ENCODE peak calls at places on chromosomes 16 and 17, in four cellular contexts. X is K562, U is HepG2, W is GM12878. M is an unnamed sample.

GRCh38 chr16:62225675-62226074 is 189.4 kb upstream of the CDH8 start:
- DNase-seq in X (peak; percentile 56), U (peak; percentile 76), W (peak; percentile 24), M (peak; percentile 94)

GRCh38 chr16:64440421-64440831 is 681.4 kb downstream of the CDH11 start:
- DNase-seq in X (no peak), U (peak; percentile 9), W (no peak), M (no peak)

GRCh38 chr17:35915153-35915969 is 15.2 kb downstream of the RDM1 start:
- DNase-seq in X (no peak), U (no peak), W (no peak), M (no peak)

GRCh38 chr17:68378202-68379149 is 78.8 kb downstream of the WIPI1 start:
- DNase-seq in X (no peak), U (peak; percentile 100), W (no peak), M (peak; percentile 40)

GRCh38 chr17:15651583-15652110 is 32.1 kb upstream of the FBXW10B start:
- DNase-seq in X (peak; percentile 76), U (peak; percentile 48), W (peak; percentile 33), M (peak; percentile 42)

GRCh38 chr16:17396762-17397498 is 73.8 kb downstream of the XYLT1 start:
- DNase-seq in X (no peak), U (no peak), W (no peak), M (no peak)

GRCh38 chr16:55572439-55572838 is 6.0 kb downstream of the CAPNS2 start:
- DNase-seq in X (no peak), U (no peak), W (no peak), M (no peak)

GRCh38 chr17:30519166-30519565 is 42.0 kb downstream of the GOSR1 start:
- DNase-seq in X (no peak), U (no peak), W (no peak), M (no peak)

GRCh38 chr17:74859439-74860228 is at the start of gene GRIN2C:
- DNase-seq in X (peak; percentile 60), U (no peak), W (no peak), M (no peak)
- TF ChIP-seq TCF7 in X (no peak), U (no peak), W (no peak), M (no peak)

GRCh38 chr17:56761387-56761786 is 72.3 kb downstream of the C17orf67 start:
- DNase-seq in X (no peak), U (no peak), W (no peak), M (no peak)
- TF ChIP-seq TCF7 in X (no peak), U (no peak), W (no peak), M (no peak)

DNA sequence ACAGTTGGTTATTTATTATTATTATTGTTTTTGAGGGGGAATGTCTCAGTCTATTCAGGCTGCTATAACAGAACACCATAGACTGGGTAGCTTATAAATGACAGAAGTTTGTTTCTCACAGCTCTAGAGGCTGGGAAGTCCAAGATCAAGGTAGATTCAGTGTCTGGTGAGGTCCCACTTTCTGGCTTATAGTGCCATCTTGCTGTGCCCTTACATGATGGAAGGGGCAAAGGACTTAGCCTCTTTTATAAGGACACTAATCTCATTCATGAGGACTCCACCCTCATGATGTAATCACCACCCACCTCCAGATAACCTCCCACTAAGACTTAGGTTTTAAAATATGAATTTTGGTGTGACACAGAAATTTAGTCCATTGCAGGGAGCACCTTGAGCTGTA is 224.6 kb downstream of the HAPSTR1 start:
- DNase-seq in X (no peak), U (no peak), W (no peak), M (no peak)
- TF ChIP-seq TCF7 in X (no peak), U (no peak), W (no peak), M (no peak)

GRCh38 chr17:81930142-81931125 is 2.9 kb upstream of the MAFG start:
- DNase-seq in X (no peak), U (no peak), W (no peak), M (no peak)
- TF ChIP-seq TCF7 in X (no peak), U (no peak), W (no peak), M (no peak)

DNA sequence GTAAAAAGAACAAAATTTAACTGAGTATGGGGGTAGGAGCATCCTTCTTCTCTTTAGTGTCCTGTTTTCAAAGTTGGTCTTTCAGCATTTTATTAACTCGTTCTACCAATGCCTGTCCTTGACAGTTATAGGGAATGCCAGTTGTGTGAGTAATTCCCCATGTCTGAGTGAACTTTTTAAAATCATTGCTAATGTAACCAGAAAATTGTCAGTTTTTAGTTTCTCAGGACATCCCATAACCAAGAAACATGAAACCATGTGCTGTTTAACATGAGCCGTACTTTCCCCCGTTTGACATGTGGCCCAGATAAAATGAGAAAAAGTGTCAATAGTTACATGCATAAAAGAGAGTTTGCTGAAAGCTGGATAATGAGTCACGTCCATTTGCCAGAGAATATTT is 71.4 kb upstream of the ARL4D start:
- DNase-seq in X (no peak), U (no peak), W (no peak), M (no peak)
- TF ChIP-seq TCF7 in X (no peak), U (no peak), W (no peak), M (no peak)

GRCh38 chr16:83900611-83901010 is 1.7 kb downstream of the MLYCD start:
- DNase-seq in X (no peak), U (no peak), W (no peak), M (no peak)

GRCh38 chr16:83907111-83907510 is 8.2 kb downstream of the MLYCD start:
- DNase-seq in X (no peak), U (no peak), W (no peak), M (no peak)

GRCh38 chr16:83901101-83901500 is 2.2 kb downstream of the MLYCD start:
- DNase-seq in X (no peak), U (no peak), W (no peak), M (no peak)

GRCh38 chr16:83906690-83907089 is 7.8 kb downstream of the MLYCD start:
- DNase-seq in X (no peak), U (no peak), W (no peak), M (no peak)

DNA sequence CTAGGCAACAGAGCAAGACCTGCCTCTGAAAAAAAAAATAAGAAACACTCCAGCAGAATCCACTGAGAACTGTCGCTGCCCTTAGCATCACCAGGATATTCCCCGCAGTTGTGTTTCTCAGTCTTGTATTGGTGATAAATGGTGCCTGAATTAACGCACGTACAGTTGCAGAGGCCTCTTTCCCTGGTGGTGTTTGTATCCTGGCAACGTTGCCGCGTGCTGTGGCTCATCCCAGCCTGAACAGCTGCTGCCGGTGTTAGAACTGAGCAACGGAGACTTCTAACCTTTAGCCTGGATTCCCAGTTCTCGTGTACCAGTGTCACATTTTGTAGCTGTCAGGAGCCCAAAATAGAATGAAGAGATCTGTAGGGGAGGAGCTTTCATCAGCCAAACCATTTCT is 4.8 kb downstream of the MLYCD start:
- DNase-seq in X (no peak), U (no peak), W (no peak), M (no peak)
- TF ChIP-seq TCF7 in X (no peak), U (no peak), W (no peak), M (no peak)

GRCh38 chr17:7133424-7133823 is 18.8 kb upstream of the ASGR2 start:
- DNase-seq in X (peak; percentile 26), U (peak; percentile 74), W (peak; percentile 36), M (peak; percentile 63)
- TF ChIP-seq TCF7 in X (no peak), U (no peak), W (no peak), M (no peak)

DNA sequence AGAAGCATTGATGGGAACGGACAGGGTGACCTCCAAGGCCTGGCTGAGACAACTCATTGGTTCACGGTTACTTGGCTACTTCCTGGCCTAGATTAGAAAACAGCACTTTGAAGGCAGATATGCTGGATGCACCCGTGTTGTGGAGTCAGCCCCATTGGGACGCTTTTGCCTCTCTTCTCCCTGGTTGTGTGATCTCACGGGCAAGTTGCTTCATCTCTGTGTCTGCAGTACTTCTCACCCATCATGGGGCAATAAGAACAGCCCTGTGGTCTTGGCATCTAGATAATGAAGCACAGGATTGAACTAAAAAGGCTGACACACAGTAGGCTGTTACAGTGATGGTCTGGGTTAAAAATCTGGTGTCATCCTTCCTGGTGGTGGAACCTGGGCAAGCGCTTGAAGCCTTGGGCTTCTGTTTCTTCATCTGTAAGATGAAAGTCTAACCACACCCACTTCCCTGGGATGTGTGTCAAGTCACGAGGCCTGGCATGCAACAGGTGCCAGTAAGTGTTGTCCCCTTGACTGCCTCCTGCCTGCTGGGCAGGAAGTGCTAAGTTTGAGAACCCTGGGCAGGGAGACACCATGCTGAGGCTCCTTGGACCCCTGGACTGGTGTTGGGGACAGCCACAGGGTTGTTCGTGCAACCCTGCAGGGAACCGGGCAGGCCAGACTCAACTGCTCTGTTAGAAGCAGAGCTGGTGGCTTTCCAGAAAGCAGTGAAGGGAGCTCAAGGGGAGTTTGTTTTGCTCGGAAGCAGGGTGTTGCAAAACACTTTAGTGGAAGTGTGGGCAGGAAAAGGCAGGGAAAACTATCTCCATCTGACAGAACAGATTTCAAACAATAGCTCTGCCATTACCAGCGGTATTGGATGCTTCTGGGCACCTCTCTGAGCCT is 6.0 kb upstream of the MAP2K3 start:
- DNase-seq in X (no peak), U (no peak), W (no peak), M (no peak)
- TF ChIP-seq TCF7 in X (no peak), U (no peak), W (no peak), M (no peak)

DNA sequence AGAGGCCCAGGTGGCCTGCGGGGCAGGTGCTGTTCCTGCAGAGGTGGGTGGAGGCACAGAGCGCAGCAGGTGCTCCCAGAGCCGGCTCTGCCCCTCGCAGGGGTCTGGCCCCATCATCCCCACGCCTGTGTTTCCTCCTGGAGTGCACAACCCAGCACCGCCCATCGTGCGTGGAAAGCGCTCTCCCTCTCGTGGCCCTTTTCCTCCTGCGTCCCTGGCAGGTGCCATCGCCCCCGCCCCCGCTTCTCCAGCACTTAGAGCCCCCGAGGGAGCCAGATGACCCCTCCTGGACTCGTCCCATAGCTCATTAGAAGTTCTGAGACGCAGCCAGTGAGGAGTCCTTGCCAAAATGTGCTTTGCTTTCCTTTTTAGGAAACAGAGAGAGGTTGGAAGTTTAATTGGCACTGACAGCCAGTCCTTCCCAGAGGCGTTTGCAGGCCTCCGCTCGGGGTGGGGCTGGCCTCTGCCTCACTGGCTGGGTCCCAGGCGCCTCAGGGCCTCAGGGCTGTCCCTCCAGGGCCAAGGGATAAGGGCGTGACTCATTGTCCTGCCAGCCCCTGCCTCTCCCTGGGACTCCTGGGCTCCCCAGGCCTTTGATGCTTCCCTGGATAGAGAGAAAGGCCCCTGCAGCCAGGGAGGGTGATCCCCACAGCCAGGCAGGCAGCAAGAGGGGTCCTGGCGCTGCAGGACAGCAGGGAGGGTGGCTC is 32.2 kb upstream of the CHMP6 start:
- DNase-seq in X (no peak), U (no peak), W (no peak), M (no peak)
- TF ChIP-seq TCF7 in X (no peak), U (no peak), W (no peak), M (no peak)

GRCh38 chr17:57868007-57868774 is 18.3 kb upstream of the MRPS23 start:
- DNase-seq in X (peak; percentile 45), U (peak; percentile 59), W (peak; percentile 47), M (peak; percentile 76)
- TF ChIP-seq TCF7 in X (no peak), U (peak; percentile 37), W (no peak), M (no peak)

M was measured in WTC11.